ENCODE peak calls at places on chromosomes 12 and 14, in eight cellular contexts. C, O, D, G, R, P, S and N are unnamed samples.

GRCh38 chr12:91335724-91336123 is 153.1 kb upstream of the DCN start:
- DNase-seq in C (no peak), O (no peak), D (no peak), G (no peak), R (peak; percentile 78), P (no peak), S (peak; percentile 17), N (peak; percentile 14)

GRCh38 chr14:67908061-67908767 is 88.6 kb downstream of the RAD51B start:
- DNase-seq in C (no peak), O (no peak), D (no peak), G (no peak), R (peak; percentile 7), P (no peak), S (peak; percentile 23), N (no peak)

GRCh38 chr14:76101384-76101783 is 50.3 kb upstream of the GPATCH2L start:
- DNase-seq in C (no peak), O (no peak), D (no peak), G (no peak), R (peak; percentile 27), P (no peak), S (peak; percentile 57), N (no peak)

GRCh38 chr12:124847675-124848074 is 16.0 kb downstream of the SCARB1 start:
- DNase-seq in C (no peak), O (no peak), D (no peak), G (no peak), R (no peak), P (no peak), S (peak; percentile 40), N (no peak)

GRCh38 chr14:28375295-28375694 is 391.3 kb upstream of the FOXG1 start:
- DNase-seq in C (no peak), O (no peak), D (no peak), G (no peak), R (no peak), P (no peak), S (no peak), N (no peak)

GRCh38 chr12:15603461-15604085 is 185.6 kb downstream of the EPS8 start:
- DNase-seq in C (no peak), O (no peak), D (no peak), G (no peak), R (no peak), P (no peak), S (no peak), N (no peak)

GRCh38 chr12:47302111-47302597 is 222.4 kb upstream of the AMIGO2 start:
- DNase-seq in C (no peak), O (no peak), D (no peak), G (no peak), R (peak; percentile 4), P (no peak), S (no peak), N (no peak)

GRCh38 chr12:32651956-32652210 is 27.2 kb upstream of the DNM1L start:
- DNase-seq in C (no peak), O (no peak), D (no peak), G (no peak), R (no peak), P (no peak), S (no peak), N (no peak)

GRCh38 chr12:21828779-21829178 is 54.3 kb upstream of the KCNJ8 start:
- DNase-seq in C (no peak), O (peak; percentile 85), D (no peak), G (no peak), R (peak; percentile 68), P (no peak), S (peak; percentile 75), N (no peak)

GRCh38 chr12:93347054-93347786 is 30.5 kb upstream of the NUDT4 start:
- DNase-seq in C (no peak), O (peak; percentile 92), D (no peak), G (no peak), R (no peak), P (no peak), S (no peak), N (no peak)

GRCh38 chr14:76929927-76930326 is 98.6 kb downstream of the IRF2BPL start:
- DNase-seq in C (no peak), O (no peak), D (peak; percentile 36), G (no peak), R (peak; percentile 31), P (peak; percentile 34), S (peak; percentile 74), N (peak; percentile 41)

GRCh38 chr12:68234140-68234539 is 8.5 kb upstream of the IL26 start:
- DNase-seq in C (no peak), O (no peak), D (no peak), G (no peak), R (no peak), P (no peak), S (no peak), N (no peak)

GRCh38 chr12:82082476-82082875 is 275.7 kb downstream of the CCDC59 start:
- DNase-seq in C (no peak), O (peak; percentile 99), D (no peak), G (no peak), R (no peak), P (no peak), S (no peak), N (no peak)

GRCh38 chr12:94379479-94380113 is 80.1 kb downstream of the CEP83 start:
- DNase-seq in C (no peak), O (no peak), D (no peak), G (no peak), R (no peak), P (no peak), S (peak; percentile 5), N (no peak)

GRCh38 chr12:128420163-128420562 is 153.2 kb downstream of the TMEM132C start:
- DNase-seq in C (no peak), O (no peak), D (no peak), G (no peak), R (no peak), P (no peak), S (no peak), N (no peak)